ENCODE peak calls at places on chromosome 14, in eight cellular contexts. Z is HFFc6; O is foreskin fibroblast; S is dorsolateral prefrontal cortex; K is ovary; F is MCF 10A; E is CD4-positive, alpha-beta T cell; T is OCI-LY7. N is an unnamed sample.

GRCh38 chr14:53979141-53979673 is 22.6 kb upstream of the BMP4 start:
- DNase-seq in E (no peak), Z (peak), O (peak), K (no peak), F (peak), T (no peak), S (no peak), N (no peak)

GRCh38 chr14:77276295-77276935 is 5.4 kb upstream of the NGB start:
- DNase-seq in O (no peak), F (no peak), K (no peak), T (no peak), E (no peak), S (no peak), Z (no peak), N (no peak)

GRCh38 chr14:99136401-99136800 is 135.6 kb downstream of the BCL11B start:
- DNase-seq in K (no peak), Z (no peak), F (no peak), T (no peak), O (no peak), E (no peak), S (no peak), N (no peak)

GRCh38 chr14:104357689-104358527 is 219.5 kb downstream of the KIF26A start:
- DNase-seq in K (peak), F (no peak), O (no peak), E (no peak), T (no peak), Z (no peak), S (peak), N (no peak)

GRCh38 chr14:89681086-89682018 is 264.3 kb upstream of the FOXN3 start:
- DNase-seq in T (peak), Z (no peak), O (no peak), K (no peak), S (peak), F (no peak), E (peak), N (no peak)

GRCh38 chr14:98896476-98896875 is 375.5 kb downstream of the BCL11B start:
- DNase-seq in K (no peak), F (no peak), T (no peak), Z (no peak), O (no peak), E (no peak), S (no peak), N (no peak)

GRCh38 chr14:97995038-97995437 is 1197.9 kb downstream of the VRK1 start:
- DNase-seq in Z (no peak), S (no peak), T (no peak), O (no peak), K (no peak), E (no peak), F (no peak), N (no peak)

GRCh38 chr14:105529506-105530445 is 3.4 kb downstream of the TMEM121 start:
- DNase-seq in O (no peak), S (peak), E (peak), T (peak), F (no peak), Z (no peak), K (no peak), N (no peak)

GRCh38 chr14:61483477-61483876 is 162.1 kb downstream of the PRKCH start:
- DNase-seq in S (no peak), T (no peak), O (no peak), Z (no peak), K (no peak), E (no peak), F (no peak), N (no peak)

GRCh38 chr14:93008381-93008780 is 85.4 kb downstream of the CHGA start:
- DNase-seq in S (peak), T (no peak), E (no peak), K (peak), Z (peak), O (peak), F (peak), N (no peak)

GRCh38 chr14:34935552-34935951 is 47.2 kb upstream of the SRP54 start:
- DNase-seq in E (no peak), S (no peak), K (no peak), F (no peak), Z (no peak), O (no peak), T (no peak), N (no peak)

GRCh38 chr14:72495668-72496067 is 398.2 kb downstream of the DPF3 start:
- DNase-seq in E (no peak), O (peak), Z (no peak), F (no peak), K (no peak), T (no peak), S (no peak), N (no peak)

GRCh38 chr14:94975366-94975765 is 182.0 kb downstream of the DICER1 start:
- DNase-seq in S (no peak), T (no peak), Z (no peak), O (no peak), K (no peak), F (no peak), E (no peak), N (no peak)

GRCh38 chr14:75274045-75274898 is 4.4 kb upstream of the FOS start:
- DNase-seq in F (no peak), O (no peak), Z (no peak), K (no peak), E (no peak), S (no peak), T (no peak), N (no peak)

GRCh38 chr14:105083926-105084685 is 18.9 kb upstream of the GPR132 start:
- DNase-seq in F (no peak), E (no peak), Z (no peak), S (no peak), O (no peak), T (no peak), K (no peak), N (no peak)

GRCh38 chr14:23101213-23101970 is 3.4 kb downstream of the CIROP start:
- DNase-seq in Z (no peak), S (no peak), F (no peak), O (no peak), T (no peak), K (no peak), E (no peak), N (no peak)

GRCh38 chr14:54490448-54490805 is 1.6 kb upstream of the GMFB start:
- DNase-seq in O (no peak), K (no peak), T (no peak), S (no peak), E (no peak), F (no peak), Z (no peak), N (no peak)

GRCh38 chr14:61080591-61081010 is 99.6 kb downstream of the SLC38A6 start:
- DNase-seq in K (no peak), S (no peak), T (peak), O (peak), Z (peak), F (no peak), E (no peak), N (no peak)

GRCh38 chr14:63362305-63362914 is 43.7 kb upstream of the GPHB5 start:
- DNase-seq in O (no peak), K (no peak), S (no peak), F (no peak), T (no peak), Z (no peak), E (no peak), N (no peak)

GRCh38 chr14:63371033-63371432 is 52.3 kb upstream of the GPHB5 start:
- DNase-seq in E (no peak), K (no peak), O (no peak), Z (no peak), F (no peak), T (no peak), S (no peak), N (no peak)

DNA sequence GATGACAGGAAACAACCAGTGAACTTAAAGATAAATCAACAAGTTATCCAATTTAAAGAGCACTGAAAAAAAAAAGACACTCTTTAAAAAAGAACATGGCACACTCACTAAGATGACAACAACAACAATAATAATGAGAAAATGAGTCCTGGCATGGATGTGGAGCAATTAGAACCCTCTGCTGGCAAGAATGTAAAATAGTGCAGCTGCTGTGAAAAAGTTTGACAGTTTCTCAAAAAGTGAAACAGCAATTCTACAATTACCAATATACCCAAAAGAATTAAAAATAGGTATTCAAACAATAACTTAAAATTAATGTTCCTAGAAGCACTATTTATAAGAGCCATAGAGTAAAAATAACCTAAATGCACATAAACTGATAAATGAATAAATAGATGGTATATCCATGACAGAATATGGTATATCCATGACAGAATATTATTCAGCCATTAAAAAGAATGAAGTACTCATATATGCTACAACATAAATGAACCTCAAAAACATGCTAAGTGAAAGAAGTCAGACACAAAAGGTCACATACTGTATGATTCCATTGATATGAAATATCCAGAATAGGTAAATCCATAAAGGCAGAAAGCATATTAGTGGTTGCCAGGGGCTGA is 49.1 kb upstream of the GPHB5 start:
- DNase-seq in Z (no peak), S (no peak), O (no peak), E (no peak), F (no peak), K (no peak), T (no peak), N (no peak)
- TF ChIP-seq CTCF in Z (peak), S (no peak), O (peak), E (no peak), F (no peak), K (no peak), T (no peak), N (no peak)

GRCh38 chr14:64680675-64681060 is 23.6 kb upstream of the PLEKHG3 start:
- DNase-seq in Z (no peak), O (no peak), E (no peak), K (no peak), F (no peak), S (no peak), T (no peak), N (no peak)

GRCh38 chr14:64682173-64682710 is 22.0 kb upstream of the PLEKHG3 start:
- DNase-seq in S (peak), Z (peak), K (peak), O (peak), T (no peak), F (peak), E (no peak), N (no peak)

GRCh38 chr14:64683264-64683663 is 21.0 kb upstream of the PLEKHG3 start:
- DNase-seq in S (peak), K (peak), Z (no peak), T (no peak), E (no peak), O (no peak), F (no peak), N (peak)

GRCh38 chr14:64682843-64683242 is 21.4 kb upstream of the PLEKHG3 start:
- DNase-seq in Z (no peak), F (no peak), T (no peak), O (no peak), S (no peak), E (no peak), K (no peak), N (no peak)

GRCh38 chr14:64680013-64680674 is 24.1 kb upstream of the PLEKHG3 start:
- DNase-seq in K (peak), F (peak), E (no peak), Z (no peak), T (no peak), O (no peak), S (no peak), N (no peak)
- TF ChIP-seq CTCF in K (no peak), F (no peak), E (no peak), Z (no peak), T (no peak), O (no peak), S (no peak), N (no peak)

GRCh38 chr14:91252901-91253794 is 8.6 kb upstream of the GPR68 start:
- DNase-seq in K (peak), E (peak), T (peak), F (no peak), O (peak), Z (no peak), S (no peak), N (peak)
- TF ChIP-seq CTCF in K (no peak), E (no peak), T (peak), F (no peak), O (peak), Z (peak), S (no peak), N (peak)

GRCh38 chr14:68928770-68929550 is 50.1 kb downstream of the ACTN1 start:
- DNase-seq in O (no peak), Z (no peak), K (no peak), S (no peak), T (no peak), F (no peak), E (no peak), N (no peak)

GRCh38 chr14:68926236-68926635 is 52.9 kb downstream of the ACTN1 start:
- DNase-seq in E (no peak), T (peak), Z (no peak), S (no peak), F (no peak), O (peak), K (no peak), N (no peak)

GRCh38 chr14:68927956-68928675 is 51.0 kb downstream of the ACTN1 start:
- DNase-seq in Z (no peak), S (no peak), T (no peak), K (no peak), O (no peak), E (no peak), F (no peak), N (no peak)

GRCh38 chr14:68925373-68925772 is 53.7 kb downstream of the ACTN1 start:
- DNase-seq in T (no peak), K (no peak), S (no peak), O (no peak), F (no peak), Z (no peak), E (no peak), N (no peak)

DNA sequence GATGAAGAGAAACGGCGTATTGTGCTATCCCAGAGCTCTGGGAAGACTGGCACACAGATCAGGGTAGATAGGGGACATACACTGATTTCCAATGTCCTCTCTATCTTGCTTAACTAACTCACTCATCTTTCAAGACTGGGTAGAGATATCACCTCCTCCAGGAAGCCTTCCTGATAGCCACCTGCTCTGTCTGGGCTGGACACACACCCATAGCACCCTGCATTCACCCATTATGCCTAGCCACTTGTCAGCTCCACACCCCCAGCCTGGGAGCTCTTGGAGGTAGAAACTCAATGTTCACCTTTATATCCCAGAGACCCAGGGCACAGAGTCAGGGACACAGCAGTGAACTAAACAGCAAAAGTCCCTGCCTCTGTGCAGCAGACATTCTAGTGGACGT is 52.0 kb downstream of the ACTN1 start:
- DNase-seq in Z (no peak), E (no peak), F (no peak), K (no peak), S (no peak), T (no peak), O (no peak), N (no peak)
- TF ChIP-seq CTCF in Z (no peak), E (no peak), F (no peak), K (no peak), S (no peak), T (no peak), O (no peak), N (no peak)

GRCh38 chr14:88380405-88380804 is 5.1 kb upstream of the SPATA7 start:
- DNase-seq in F (peak), O (peak), Z (no peak), K (no peak), E (no peak), T (peak), S (no peak), N (no peak)
- TF ChIP-seq CTCF in F (peak), O (peak), Z (peak), K (no peak), E (no peak), T (peak), S (peak), N (peak)